ENCODE peak calls at places on chromosome 5, in seven cellular contexts. X, E, U, K, D, H and A are unnamed samples.

GRCh38 chr5:95591490-95591901 is 28.4 kb upstream of the GPR150 start:
- DNase-seq in X (peak), E (peak), U (no peak), K (no peak), D (no peak), H (no peak), A (peak)

GRCh38 chr5:93438124-93438523 is 142.9 kb downstream of the NR2F1-AS1 start:
- DNase-seq in X (no peak), E (no peak), U (no peak), K (no peak), D (no peak), H (no peak), A (no peak)

GRCh38 chr5:94184870-94185269 is 433.5 kb downstream of the KIAA0825 start:
- DNase-seq in X (no peak), E (no peak), U (no peak), K (no peak), D (no peak), H (no peak), A (no peak)

GRCh38 chr5:140591747-140592372 is 27.2 kb downstream of the SLC35A4 start:
- DNase-seq in X (no peak), E (no peak), U (no peak), K (peak), D (no peak), H (no peak), A (peak)

GRCh38 chr5:83331842-83332241 is 139.7 kb upstream of the VCAN start:
- DNase-seq in X (no peak), E (no peak), U (no peak), K (no peak), D (no peak), H (peak), A (no peak)

GRCh38 chr5:142869883-142870282 is 99.7 kb downstream of the ARHGAP26 start:
- DNase-seq in X (no peak), E (no peak), U (no peak), K (no peak), D (no peak), H (no peak), A (peak)

GRCh38 chr5:74579215-74579614 is 61.3 kb downstream of the ENC1 start:
- DNase-seq in X (no peak), E (no peak), U (peak), K (no peak), D (no peak), H (no peak), A (no peak)

GRCh38 chr5:9401786-9402472 is 143.9 kb downstream of the SEMA5A start:
- DNase-seq in X (no peak), E (no peak), U (no peak), K (peak), D (no peak), H (no peak), A (no peak)

GRCh38 chr5:150142800-150143724 is 12.6 kb downstream of the PDGFRB start:
- DNase-seq in X (peak), E (peak), U (peak), K (peak), D (no peak), H (peak), A (no peak)

GRCh38 chr5:100311811-100312210 is 223.4 kb upstream of the FAM174A start:
- DNase-seq in X (peak), E (no peak), U (no peak), K (no peak), D (no peak), H (no peak), A (peak)

GRCh38 chr5:88955403-88955802 is 72.4 kb upstream of the MEF2C start:
- DNase-seq in X (no peak), E (no peak), U (no peak), K (no peak), D (no peak), H (no peak), A (no peak)

GRCh38 chr5:133130387-133131118 is 78.7 kb downstream of the HSPA4 start:
- DNase-seq in X (no peak), E (peak), U (no peak), K (no peak), D (no peak), H (no peak), A (peak)

GRCh38 chr5:132417010-132417439 is 47.5 kb downstream of the SLC22A5 start:
- DNase-seq in X (no peak), E (no peak), U (no peak), K (peak), D (no peak), H (no peak), A (no peak)

GRCh38 chr5:140725799-140726471 is 25.7 kb downstream of the ZMAT2 start:
- DNase-seq in X (peak), E (peak), U (peak), K (peak), D (peak), H (peak), A (peak)

GRCh38 chr5:93585054-93585751 is 2.2 kb downstream of the NR2F1 start:
- DNase-seq in X (peak), E (no peak), U (no peak), K (peak), D (no peak), H (peak), A (peak)

GRCh38 chr5:68898961-68899471 is 194.8 kb upstream of the SLC30A5 start:
- DNase-seq in X (no peak), E (peak), U (no peak), K (no peak), D (peak), H (no peak), A (no peak)

GRCh38 chr5:79055017-79055416 is 14.5 kb downstream of the DMGDH start:
- DNase-seq in X (no peak), E (no peak), U (no peak), K (no peak), D (no peak), H (no peak), A (no peak)

GRCh38 chr5:90055831-90056328 is 353.7 kb downstream of the CETN3 start:
- DNase-seq in X (peak), E (no peak), U (no peak), K (no peak), D (no peak), H (no peak), A (no peak)

GRCh38 chr5:58016892-58017291 is 443.0 kb downstream of the PLK2 start:
- DNase-seq in X (no peak), E (no peak), U (no peak), K (no peak), D (no peak), H (no peak), A (peak)

GRCh38 chr5:104859437-104859836 is 1296.8 kb upstream of the NUDT12 start:
- DNase-seq in X (no peak), E (no peak), U (no peak), K (peak), D (no peak), H (no peak), A (no peak)

GRCh38 chr5:177983763-177984564 is 12.1 kb downstream of the PROP1 start:
- DNase-seq in X (no peak), E (no peak), U (no peak), K (no peak), D (no peak), H (no peak), A (no peak)

GRCh38 chr5:169265888-169266287 is 35.1 kb downstream of the SLIT3 start:
- DNase-seq in X (peak), E (no peak), U (peak), K (peak), D (no peak), H (no peak), A (peak)

GRCh38 chr5:172676914-172677475 is 35.9 kb downstream of the NEURL1B start:
- DNase-seq in X (no peak), E (no peak), U (no peak), K (no peak), D (no peak), H (no peak), A (no peak)

GRCh38 chr5:55418994-55419991 is 111.5 kb downstream of the MTREX start:
- DNase-seq in X (no peak), E (no peak), U (no peak), K (no peak), D (no peak), H (no peak), A (no peak)

GRCh38 chr5:132237141-132237540 is 9.5 kb upstream of the P4HA2 start:
- DNase-seq in X (no peak), E (no peak), U (no peak), K (no peak), D (no peak), H (no peak), A (no peak)

GRCh38 chr5:42718591-42718990 is 38.0 kb upstream of the CCDC152 start:
- DNase-seq in X (no peak), E (no peak), U (no peak), K (peak), D (no peak), H (no peak), A (no peak)

GRCh38 chr5:57190593-57190992 is 16.7 kb downstream of the GPBP1 start:
- DNase-seq in X (no peak), E (no peak), U (no peak), K (no peak), D (no peak), H (no peak), A (no peak)

GRCh38 chr5:68962632-68963484 is 131.0 kb upstream of the SLC30A5 start:
- DNase-seq in X (peak), E (peak), U (peak), K (peak), D (peak), H (peak), A (peak)

GRCh38 chr5:68333649-68334549 is 118.3 kb downstream of the PIK3R1 start:
- DNase-seq in X (peak), E (peak), U (peak), K (peak), D (no peak), H (no peak), A (peak)

GRCh38 chr5:142517840-142518239 is 168.1 kb downstream of the FGF1 start:
- DNase-seq in X (no peak), E (no peak), U (no peak), K (no peak), D (no peak), H (no peak), A (no peak)

GRCh38 chr5:74288448-74289109 is 351.9 kb downstream of the ENC1 start:
- DNase-seq in X (no peak), E (no peak), U (no peak), K (no peak), D (no peak), H (no peak), A (no peak)

GRCh38 chr5:58842851-58843250 is 260.0 kb downstream of the RAB3C start:
- DNase-seq in X (peak), E (no peak), U (no peak), K (peak), D (no peak), H (no peak), A (no peak)

GRCh38 chr5:56094579-56095361 is 100.0 kb upstream of the IL6ST start:
- DNase-seq in X (no peak), E (no peak), U (no peak), K (no peak), D (no peak), H (no peak), A (no peak)

GRCh38 chr5:127572930-127573329 is 55.5 kb downstream of the PRRC1 start:
- DNase-seq in X (peak), E (no peak), U (no peak), K (peak), D (no peak), H (no peak), A (no peak)

GRCh38 chr5:119439140-119439625 is 13.1 kb upstream of the HSD17B4 start:
- DNase-seq in X (peak), E (no peak), U (no peak), K (peak), D (no peak), H (no peak), A (no peak)

GRCh38 chr5:149143470-149143869 is 2.2 kb downstream of the ABLIM3 start:
- DNase-seq in X (no peak), E (no peak), U (no peak), K (no peak), D (no peak), H (no peak), A (peak)

GRCh38 chr5:80170117-80170535 is 85.7 kb downstream of the SERINC5 start:
- DNase-seq in X (no peak), E (no peak), U (no peak), K (no peak), D (no peak), H (no peak), A (no peak)

GRCh38 chr5:100270323-100270771 is 264.8 kb upstream of the FAM174A start:
- DNase-seq in X (no peak), E (no peak), U (no peak), K (no peak), D (no peak), H (no peak), A (peak)

DNA sequence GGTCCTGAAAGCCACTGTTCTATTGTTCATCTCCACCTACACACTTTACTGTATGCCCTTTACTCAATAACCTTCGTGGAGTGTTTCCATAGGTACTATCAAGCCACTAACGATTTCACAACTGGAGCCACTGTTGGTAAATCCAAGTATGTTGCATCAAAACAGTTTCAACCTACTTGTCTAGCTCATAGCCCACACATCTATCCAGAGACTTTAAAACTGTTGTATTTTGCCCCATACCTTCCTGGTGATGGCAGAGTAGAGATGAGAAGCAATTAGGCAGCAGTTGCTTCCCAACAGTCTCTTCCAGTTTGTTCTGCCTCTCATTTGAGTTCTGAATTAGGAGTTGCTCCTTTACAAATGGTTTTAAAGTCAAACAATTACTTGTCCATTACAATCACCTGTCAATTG is 607 bp downstream of the FAXDC2 start:
- DNase-seq in X (no peak), E (no peak), U (no peak), K (peak), D (no peak), H (no peak), A (no peak)
- H3K4me3 ChIP-seq in X (no peak), E (no peak), U (no peak), K (no peak), D (peak), H (peak), A (peak)

DNA sequence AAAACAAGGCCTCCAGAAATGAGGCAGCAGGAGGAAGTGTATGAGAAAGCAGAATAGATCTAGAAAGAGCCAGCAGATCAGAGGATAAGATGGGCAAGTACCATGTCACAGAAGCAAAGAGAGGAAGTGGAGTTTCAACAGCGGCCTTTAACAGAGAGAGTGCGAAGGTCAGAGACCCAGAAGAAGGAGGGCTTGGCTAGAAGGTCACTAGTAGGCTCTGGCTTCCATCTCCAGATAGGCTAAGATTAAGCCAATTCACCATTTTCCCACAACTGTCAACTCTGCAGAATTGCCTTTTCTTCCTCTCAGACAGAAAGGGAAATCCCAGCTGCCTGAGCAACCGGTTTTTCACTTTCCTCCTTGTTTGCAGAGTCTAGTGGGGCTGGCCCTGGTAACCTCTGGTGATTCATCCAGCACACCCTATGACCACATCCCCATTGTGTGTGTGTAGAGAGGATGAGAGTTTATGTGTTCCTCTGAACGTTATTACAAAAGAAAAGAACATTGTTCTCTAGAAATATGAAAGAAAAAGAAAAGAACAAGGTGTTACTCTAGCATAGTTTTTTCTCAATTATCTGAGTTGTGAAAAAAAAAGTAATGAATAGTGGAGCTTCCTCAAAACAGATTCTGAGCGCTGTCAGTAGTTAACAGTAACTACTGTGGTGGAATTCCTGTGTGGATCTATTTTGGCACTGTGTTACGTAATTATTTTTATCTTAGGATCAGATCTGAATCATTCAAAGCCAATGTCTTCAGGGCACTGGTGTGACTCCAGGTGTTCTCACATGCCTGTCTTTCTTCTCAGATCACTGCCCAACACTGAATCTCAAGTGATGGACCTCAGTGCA is 220.4 kb downstream of the ARRDC3 start:
- DNase-seq in X (peak), E (peak), U (no peak), K (peak), D (no peak), H (no peak), A (peak)
- TF ChIP-seq MAX in X (peak), E (peak), U (no peak), K (no peak), D (no peak), H (no peak), A (no peak)

DNA sequence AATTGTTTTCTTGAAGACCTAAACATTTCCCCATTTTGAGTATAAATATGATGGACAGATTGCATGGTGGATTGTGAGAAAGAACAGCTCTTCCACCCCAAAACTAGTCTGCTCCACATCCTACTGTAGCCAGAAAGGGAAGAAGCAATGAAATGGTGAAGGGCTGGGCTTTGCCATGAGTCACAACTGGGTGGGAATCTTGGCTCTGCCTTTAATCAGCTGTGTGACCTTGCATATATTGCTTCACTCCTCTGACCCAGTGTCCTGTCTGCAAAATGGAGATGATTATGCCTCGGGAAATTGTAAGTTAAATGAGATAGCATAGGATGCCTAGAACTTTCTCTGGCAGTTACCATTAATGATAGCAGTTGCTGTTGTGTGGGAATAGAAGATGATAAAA is 101.9 kb downstream of the PDE8B start:
- DNase-seq in X (peak), E (no peak), U (no peak), K (no peak), D (no peak), H (no peak), A (no peak)
- H3K4me3 ChIP-seq in X (no peak), E (no peak), U (no peak), K (no peak), D (no peak), H (no peak), A (no peak)

GRCh38 chr5:53073349-53073748 is 36.2 kb downstream of the MOCS2 start:
- DNase-seq in X (no peak), E (no peak), U (no peak), K (no peak), D (no peak), H (no peak), A (no peak)
- TF ChIP-seq MAX in X (no peak), E (no peak), U (no peak), K (no peak), D (no peak), H (no peak), A (no peak)

DNA sequence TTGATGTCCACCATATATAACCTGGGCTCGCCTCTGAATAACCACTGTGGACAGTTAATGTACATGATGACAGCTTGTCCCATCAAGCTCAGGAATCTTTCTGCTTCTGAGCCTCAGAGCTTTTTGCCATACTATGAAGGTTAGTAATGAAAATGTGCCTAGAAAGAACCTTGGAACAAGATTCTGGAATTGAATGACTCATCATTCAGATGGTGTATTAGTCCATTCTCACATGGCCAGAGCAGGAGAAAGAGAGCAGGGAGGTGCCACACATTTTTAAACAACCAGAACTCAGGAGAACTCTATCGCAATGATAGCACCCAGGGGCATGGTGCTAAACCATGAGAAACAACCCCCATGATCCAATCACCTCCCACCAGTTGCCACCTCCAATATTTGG is 542.1 kb downstream of the PRR16 start:
- DNase-seq in X (no peak), E (no peak), U (no peak), K (no peak), D (no peak), H (no peak), A (no peak)
- H3K4me3 ChIP-seq in X (no peak), E (no peak), U (no peak), K (no peak), D (no peak), H (no peak), A (no peak)

DNA sequence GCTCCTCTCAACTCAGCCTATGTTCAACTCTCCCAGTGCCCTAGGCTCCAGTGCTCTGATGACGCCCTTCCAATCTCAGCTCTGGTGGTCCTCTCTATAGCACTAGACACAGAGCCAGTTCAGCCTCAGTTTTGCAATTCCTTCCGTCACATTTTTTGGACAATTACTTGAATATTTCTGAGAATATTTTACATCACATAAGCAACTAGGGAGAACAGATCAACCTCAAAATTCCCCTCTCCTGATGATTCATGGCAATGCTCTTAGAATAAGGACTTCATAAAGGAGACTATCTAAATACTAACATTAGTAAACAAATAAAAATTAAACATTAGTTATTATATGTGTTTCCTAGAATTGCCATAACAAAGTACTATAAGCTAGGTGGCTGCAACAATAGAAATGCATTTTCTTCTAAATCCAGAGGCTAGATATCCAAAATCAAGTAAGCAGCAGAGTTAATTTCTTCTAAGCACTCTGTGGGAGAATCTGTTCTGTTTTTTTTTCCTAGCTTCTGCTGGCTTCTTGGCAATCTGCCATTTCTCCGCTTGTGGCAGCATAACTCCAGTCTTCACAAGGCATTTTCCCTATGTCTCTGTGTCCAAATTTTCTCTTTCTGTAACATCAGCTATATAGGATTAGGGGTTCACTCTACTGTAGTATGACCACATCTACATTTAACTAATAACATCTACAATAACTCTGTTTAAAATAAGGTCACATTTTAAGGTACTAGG is 661.9 kb upstream of the FTMT start:
- DNase-seq in X (peak), E (no peak), U (no peak), K (no peak), D (no peak), H (peak), A (peak)
- TF ChIP-seq MAX in X (no peak), E (no peak), U (no peak), K (no peak), D (no peak), H (no peak), A (no peak)